ENCODE peak calls at places on chromosomes 6 and 20, in five cellular contexts. L is HL-60, H is upper lobe of left lung, Y is HCT116, Q is spleen. W is an unnamed sample.

GRCh38 chr6:20564269-20564668 is 30.0 kb downstream of the CDKAL1 start:
- DNase-seq in L (no peak), H (no peak), Y (peak; percentile 19), Q (no peak), W (no peak)

GRCh38 chr6:159473844-159474243 is 219.2 kb downstream of the SOD2 start:
- DNase-seq in L (no peak), H (no peak), Y (no peak), Q (no peak), W (peak; percentile 22)

GRCh38 chr6:132298344-132298949 is 102.8 kb downstream of the MOXD1 start:
- DNase-seq in L (no peak), H (no peak), Y (peak; percentile 36), Q (no peak), W (peak; percentile 43)

GRCh38 chr20:53559816-53560215 is 33.8 kb downstream of the ZNF217 start:
- DNase-seq in L (no peak), H (no peak), Y (no peak), Q (no peak), W (no peak)

GRCh38 chr20:25082498-25082873 is 545 bp upstream of the VSX1 start:
- DNase-seq in L (no peak), H (no peak), Y (no peak), Q (no peak), W (no peak)

GRCh38 chr6:1987640-1988039 is 257.8 kb downstream of the GMDS start:
- DNase-seq in L (no peak), H (no peak), Y (no peak), Q (no peak), W (no peak)

GRCh38 chr6:15444881-15445280 is 199.0 kb downstream of the JARID2 start:
- DNase-seq in L (no peak), H (no peak), Y (peak; percentile 16), Q (no peak), W (no peak)

GRCh38 chr6:2733324-2733723 is 17.4 kb downstream of the MYLK4 start:
- DNase-seq in L (peak; percentile 82), H (no peak), Y (no peak), Q (peak; percentile 90), W (peak; percentile 47)

GRCh38 chr6:150208606-150209352 is 65.9 kb downstream of the PPP1R14C start:
- DNase-seq in L (no peak), H (no peak), Y (no peak), Q (no peak), W (no peak)

GRCh38 chr20:51310216-51310615 is 232.3 kb downstream of the NFATC2 start:
- DNase-seq in L (no peak), H (no peak), Y (no peak), Q (no peak), W (no peak)

GRCh38 chr6:134436281-134436815 is 118.4 kb upstream of the SGK1 start:
- DNase-seq in L (no peak), H (no peak), Y (peak; percentile 75), Q (no peak), W (peak; percentile 24)

GRCh38 chr6:83192456-83192855 is 609 bp downstream of the PGM3 start:
- DNase-seq in L (no peak), H (no peak), Y (no peak), Q (no peak), W (no peak)

GRCh38 chr20:51910202-51911050 is 108.1 kb upstream of the SALL4 start:
- DNase-seq in L (no peak), H (no peak), Y (no peak), Q (no peak), W (no peak)

GRCh38 chr6:45655630-45656422 is 278.1 kb upstream of the SUPT3H start:
- DNase-seq in L (no peak), H (no peak), Y (peak; percentile 94), Q (no peak), W (no peak)

GRCh38 chr6:36120539-36120938 is 9.8 kb upstream of the MAPK13 start:
- DNase-seq in L (no peak), H (no peak), Y (no peak), Q (peak; percentile 95), W (peak; percentile 75)

GRCh38 chr6:21121737-21122136 is 471.8 kb upstream of the SOX4 start:
- DNase-seq in L (no peak), H (no peak), Y (no peak), Q (no peak), W (no peak)

GRCh38 chr20:43914697-43915208 is at the start of gene TOX2:
- DNase-seq in L (no peak), H (peak; percentile 92), Y (no peak), Q (peak; percentile 86), W (peak; percentile 62)

GRCh38 chr6:89313006-89313405 is 2.1 kb downstream of the GABRR2 start:
- DNase-seq in L (no peak), H (no peak), Y (no peak), Q (no peak), W (no peak)

GRCh38 chr6:89314692-89315091 is 407 bp downstream of the GABRR2 start:
- DNase-seq in L (no peak), H (no peak), Y (no peak), Q (no peak), W (no peak)

GRCh38 chr6:89310929-89311328 is 4.2 kb downstream of the GABRR2 start:
- DNase-seq in L (no peak), H (peak; percentile 25), Y (no peak), Q (no peak), W (no peak)

GRCh38 chr6:89311530-89311852 is 3.6 kb downstream of the GABRR2 start:
- DNase-seq in L (no peak), H (no peak), Y (no peak), Q (no peak), W (no peak)

DNA sequence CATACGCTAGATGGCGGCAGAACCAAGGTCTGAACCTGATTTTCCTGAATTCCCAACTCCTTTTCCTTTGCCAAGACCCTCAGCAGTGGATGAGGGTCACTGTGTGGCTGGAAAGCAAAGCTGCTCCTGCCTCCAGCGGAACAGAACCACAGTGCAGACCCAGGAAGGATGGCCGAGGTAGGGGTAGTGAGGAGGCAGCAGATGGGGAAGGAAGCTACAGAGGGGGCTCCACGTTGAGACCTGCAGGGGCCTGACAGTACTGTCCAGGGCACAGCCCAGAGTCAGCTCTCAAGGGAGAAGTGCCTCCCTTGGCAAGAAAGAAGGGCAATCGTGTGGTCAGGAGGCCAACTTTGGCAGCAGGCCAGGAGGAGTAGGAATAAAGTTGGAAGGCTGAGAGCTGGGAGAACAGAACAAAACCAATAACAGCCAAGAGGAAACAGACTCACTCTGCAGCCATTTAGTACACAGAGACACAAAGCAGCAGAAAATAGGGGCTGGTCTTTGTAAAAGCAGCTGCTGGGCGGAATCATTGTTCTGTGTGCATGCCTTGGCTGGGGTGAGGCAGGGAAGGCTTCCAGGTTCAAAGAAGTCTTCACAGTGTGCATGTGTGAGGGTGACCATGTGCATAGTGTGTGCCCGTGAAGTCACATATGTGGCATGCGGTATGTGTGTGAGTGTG is 3.1 kb downstream of the GABRR2 start:
- DNase-seq in L (no peak), H (no peak), Y (no peak), Q (no peak), W (peak; percentile 55)
- TF ChIP-seq POLR2AphosphoS5 in L (peak; percentile 56), H (no peak), Y (no peak), Q (no peak), W (no peak)

GRCh38 chr20:11356061-11356460 is 561.6 kb upstream of the BTBD3 start:
- DNase-seq in L (no peak), H (no peak), Y (no peak), Q (no peak), W (no peak)

GRCh38 chr20:11355338-11355737 is 562.4 kb upstream of the BTBD3 start:
- DNase-seq in L (no peak), H (no peak), Y (no peak), Q (no peak), W (no peak)

GRCh38 chr20:11350126-11351005 is 567.3 kb upstream of the BTBD3 start:
- DNase-seq in L (peak; percentile 15), H (no peak), Y (no peak), Q (no peak), W (no peak)

GRCh38 chr20:11354841-11355240 is 562.9 kb upstream of the BTBD3 start:
- DNase-seq in L (no peak), H (no peak), Y (no peak), Q (no peak), W (no peak)

DNA sequence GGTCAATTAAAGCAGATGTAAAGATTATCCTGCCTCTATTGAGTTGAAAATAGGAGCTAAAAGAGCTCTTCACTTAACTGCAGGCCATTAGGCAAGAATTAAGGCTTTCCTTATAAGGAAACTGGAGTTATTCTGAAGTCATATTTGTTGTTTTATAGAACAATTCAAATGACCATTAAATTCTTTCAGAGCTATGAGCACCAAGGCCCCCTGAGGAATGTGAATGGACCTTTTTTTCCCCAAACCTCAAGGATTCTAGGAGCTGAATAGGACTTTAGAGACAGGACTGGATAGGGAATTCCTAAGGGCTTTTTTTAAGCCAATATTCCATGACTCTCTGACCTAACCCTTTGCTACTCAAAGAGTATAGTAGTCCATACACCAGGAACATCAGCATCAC is 565.7 kb upstream of the BTBD3 start:
- DNase-seq in L (no peak), H (no peak), Y (no peak), Q (no peak), W (no peak)
- TF ChIP-seq CTCF in L (no peak), H (no peak), Y (no peak), Q (no peak), W (no peak)

GRCh38 chr20:1818895-1819294 is 76.3 kb upstream of the SIRPA start:
- DNase-seq in L (no peak), H (no peak), Y (no peak), Q (no peak), W (no peak)

GRCh38 chr20:1816384-1817381 is 78.5 kb upstream of the SIRPA start:
- DNase-seq in L (no peak), H (no peak), Y (no peak), Q (no peak), W (no peak)

GRCh38 chr20:1818247-1818840 is 76.9 kb upstream of the SIRPA start:
- DNase-seq in L (no peak), H (no peak), Y (no peak), Q (no peak), W (no peak)

GRCh38 chr20:1819311-1820136 is 75.7 kb upstream of the SIRPA start:
- DNase-seq in L (no peak), H (no peak), Y (no peak), Q (no peak), W (peak; percentile 4)

DNA sequence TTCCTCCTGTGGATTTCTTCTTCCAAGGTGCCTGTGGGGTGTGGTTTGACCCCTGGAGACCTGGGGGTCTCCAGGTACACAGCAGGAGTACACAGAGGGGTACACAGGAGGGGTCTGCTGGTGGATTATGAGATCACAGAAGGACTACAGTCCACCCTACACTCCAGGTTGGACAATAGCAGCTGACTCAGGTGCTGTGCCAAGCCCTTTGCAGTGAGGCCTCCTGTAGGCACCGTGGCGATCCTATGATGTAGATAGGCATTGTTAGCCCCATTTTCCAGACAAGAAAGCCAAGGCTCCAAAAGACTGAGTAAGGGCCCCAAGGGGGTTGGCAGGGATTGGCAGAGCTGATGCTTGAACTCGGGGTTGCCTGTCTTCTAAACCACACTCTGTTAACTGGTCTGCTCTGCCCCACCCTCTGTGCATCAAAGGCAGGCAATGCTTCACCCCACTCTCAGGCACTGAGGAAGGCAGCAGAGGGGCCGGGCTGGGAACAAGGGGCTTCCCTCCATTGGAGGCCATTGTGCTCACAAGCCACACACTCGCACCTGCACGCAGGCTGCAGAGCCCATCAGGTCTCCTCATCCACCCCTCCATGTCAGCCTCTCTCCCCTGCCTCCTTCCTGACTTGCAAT is 77.5 kb upstream of the SIRPA start:
- DNase-seq in L (no peak), H (no peak), Y (no peak), Q (no peak), W (peak; percentile 3)
- H3K27ac ChIP-seq in L (peak overlapping the region; percentile 87), H (peak overlapping the region; percentile 75), Y (no peak overlapping the region), Q (no peak overlapping the region), W (peak overlapping the region; percentile 31)

DNA sequence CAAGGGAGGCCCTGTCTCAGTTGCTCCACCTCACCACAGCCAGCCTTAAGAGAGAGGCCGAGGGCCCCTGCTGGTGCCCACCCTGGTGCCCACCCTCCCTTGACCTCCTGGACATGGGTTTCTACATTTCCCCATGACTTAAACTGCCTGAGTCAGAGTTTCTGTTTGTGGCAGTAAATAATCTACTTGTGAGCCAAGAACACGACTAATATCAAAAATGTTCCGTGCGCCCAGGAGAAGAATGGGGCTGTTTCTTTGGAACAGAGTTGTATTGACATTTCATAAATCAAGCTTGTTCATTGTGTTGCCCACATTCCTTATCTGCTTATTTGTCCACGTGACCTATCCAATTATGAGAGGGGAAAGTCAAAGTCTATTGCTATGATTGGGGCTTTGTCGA is 143.5 kb downstream of the ANKRD60 start:
- DNase-seq in L (no peak), H (no peak), Y (no peak), Q (no peak), W (no peak)
- TF ChIP-seq POLR2AphosphoS5 in L (no peak), H (no peak), Y (no peak), Q (no peak), W (no peak)

W was measured in transverse colon.